ENCODE peak calls at places on chromosomes 7 and 10, in seven cellular contexts. W is K562; D is pancreas; Y is heart right ventricle; L is CD4-positive, alpha-beta memory T cell; E is kidney; S is A549. C is an unnamed sample.

GRCh38 chr7:129126314-129126713 is 18.2 kb upstream of the TSPAN33 start:
- DNase-seq in W (no peak), D (no peak), Y (no peak), L (no peak), E (no peak), S (no peak), C (no peak)

GRCh38 chr10:72387187-72387586 is 32.5 kb upstream of the DNAJB12 start:
- DNase-seq in W (no peak), D (no peak), Y (no peak), L (no peak), E (no peak), S (no peak), C (no peak)

GRCh38 chr7:48144291-48144768 is 26.9 kb upstream of the ABCA13 start:
- DNase-seq in W (no peak), D (no peak), Y (no peak), L (no peak), E (no peak), S (peak; percentile 68), C (peak; percentile 98)

GRCh38 chr10:115945696-115946445 is 327.1 kb downstream of the GFRA1 start:
- DNase-seq in W (no peak), D (no peak), Y (no peak), L (no peak), E (no peak), S (no peak), C (no peak)

GRCh38 chr10:13271552-13272163 is 28.2 kb downstream of the PHYH start:
- DNase-seq in W (peak; percentile 88), D (peak; percentile 74), Y (peak; percentile 47), L (peak; percentile 54), E (peak; percentile 79), S (peak; percentile 40), C (peak; percentile 42)

GRCh38 chr10:79072994-79073654 is 4.4 kb downstream of the ZMIZ1 start:
- DNase-seq in W (no peak), D (no peak), Y (no peak), L (no peak), E (no peak), S (no peak), C (no peak)

GRCh38 chr10:43292745-43293676 is 26.1 kb upstream of the RASGEF1A start:
- DNase-seq in W (peak; percentile 55), D (peak; percentile 59), Y (no peak), L (peak; percentile 50), E (peak; percentile 78), S (peak; percentile 68), C (peak; percentile 70)

GRCh38 chr7:42549866-42550485 is 313.0 kb upstream of the GLI3 start:
- DNase-seq in W (no peak), D (no peak), Y (no peak), L (no peak), E (no peak), S (no peak), C (no peak)

GRCh38 chr10:14822879-14823755 is 14.7 kb downstream of the CDNF start:
- DNase-seq in W (peak; percentile 24), D (no peak), Y (no peak), L (no peak), E (no peak), S (peak; percentile 66), C (peak; percentile 28)

GRCh38 chr7:123580406-123581161 is 21.0 kb upstream of the ASB15 start:
- DNase-seq in W (peak; percentile 43), D (no peak), Y (no peak), L (no peak), E (no peak), S (peak; percentile 53), C (peak; percentile 28)

GRCh38 chr7:42645906-42646305 is 266.0 kb downstream of the C7orf25 start:
- DNase-seq in W (no peak), D (no peak), Y (no peak), L (no peak), E (no peak), S (no peak), C (no peak)

DNA sequence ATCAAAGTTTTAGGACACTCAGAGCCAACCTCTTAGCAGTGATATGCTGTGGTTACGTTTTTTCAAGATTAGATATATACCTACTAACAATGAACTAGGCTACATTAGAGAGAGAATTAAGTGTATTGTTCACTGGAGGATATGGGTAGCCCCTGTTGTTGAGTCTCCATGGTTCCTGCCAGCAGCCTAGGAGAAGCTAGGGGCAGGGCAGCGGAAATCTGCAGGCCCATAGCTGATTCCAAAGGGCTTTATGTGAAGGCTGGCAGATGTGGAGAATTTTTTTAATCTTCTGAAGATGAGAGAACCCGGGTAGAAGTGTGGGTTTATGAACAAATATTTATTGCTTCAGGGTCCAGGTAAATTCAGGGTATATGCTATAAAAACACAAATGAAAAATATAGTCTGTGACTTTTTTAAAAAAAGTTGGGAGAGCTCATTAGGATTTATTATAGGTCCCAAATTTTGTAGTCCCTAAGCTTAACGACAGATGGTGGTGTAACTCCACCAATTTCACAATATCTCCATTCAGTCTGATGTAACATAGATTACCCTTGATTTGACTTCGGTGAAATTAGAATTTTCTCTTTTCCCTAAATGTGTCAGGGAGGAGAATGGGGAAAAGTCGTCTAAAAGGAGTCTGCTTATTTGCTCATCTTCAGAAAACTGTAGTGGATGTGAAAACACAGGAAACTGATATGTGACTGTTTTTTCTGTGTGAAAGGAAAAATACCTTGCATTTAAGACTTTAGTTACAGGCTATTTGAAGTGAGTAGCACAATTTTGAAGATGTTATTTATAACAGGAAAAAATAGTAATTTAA is 163.0 kb upstream of the PPP1R3A start:
- DNase-seq in W (no peak), D (no peak), Y (no peak), L (no peak), E (no peak), S (peak; percentile 54), C (peak; percentile 74)
- H3K4me3 ChIP-seq in W (no peak overlapping the region), D (no peak overlapping the region), Y (no peak overlapping the region), L (no peak overlapping the region), E (no peak overlapping the region), S (no peak overlapping the region), C (peak overlapping the region; percentile 9)

GRCh38 chr10:122468923-122469781 is 7.8 kb downstream of the HTRA1 start:
- DNase-seq in W (no peak), D (no peak), Y (no peak), L (no peak), E (peak; percentile 62), S (peak; percentile 88), C (no peak)
- H3K4me1 ChIP-seq in W (no peaks in the 10 kb centered on the region), D (no peaks in the 10 kb centered on the region), Y (peaks cover 62% of the 10 kb centered on the region), L (no peaks in the 10 kb centered on the region), E (no peaks in the 10 kb centered on the region), S (peaks cover 24% of the 10 kb centered on the region), C (no peaks in the 10 kb centered on the region)

DNA sequence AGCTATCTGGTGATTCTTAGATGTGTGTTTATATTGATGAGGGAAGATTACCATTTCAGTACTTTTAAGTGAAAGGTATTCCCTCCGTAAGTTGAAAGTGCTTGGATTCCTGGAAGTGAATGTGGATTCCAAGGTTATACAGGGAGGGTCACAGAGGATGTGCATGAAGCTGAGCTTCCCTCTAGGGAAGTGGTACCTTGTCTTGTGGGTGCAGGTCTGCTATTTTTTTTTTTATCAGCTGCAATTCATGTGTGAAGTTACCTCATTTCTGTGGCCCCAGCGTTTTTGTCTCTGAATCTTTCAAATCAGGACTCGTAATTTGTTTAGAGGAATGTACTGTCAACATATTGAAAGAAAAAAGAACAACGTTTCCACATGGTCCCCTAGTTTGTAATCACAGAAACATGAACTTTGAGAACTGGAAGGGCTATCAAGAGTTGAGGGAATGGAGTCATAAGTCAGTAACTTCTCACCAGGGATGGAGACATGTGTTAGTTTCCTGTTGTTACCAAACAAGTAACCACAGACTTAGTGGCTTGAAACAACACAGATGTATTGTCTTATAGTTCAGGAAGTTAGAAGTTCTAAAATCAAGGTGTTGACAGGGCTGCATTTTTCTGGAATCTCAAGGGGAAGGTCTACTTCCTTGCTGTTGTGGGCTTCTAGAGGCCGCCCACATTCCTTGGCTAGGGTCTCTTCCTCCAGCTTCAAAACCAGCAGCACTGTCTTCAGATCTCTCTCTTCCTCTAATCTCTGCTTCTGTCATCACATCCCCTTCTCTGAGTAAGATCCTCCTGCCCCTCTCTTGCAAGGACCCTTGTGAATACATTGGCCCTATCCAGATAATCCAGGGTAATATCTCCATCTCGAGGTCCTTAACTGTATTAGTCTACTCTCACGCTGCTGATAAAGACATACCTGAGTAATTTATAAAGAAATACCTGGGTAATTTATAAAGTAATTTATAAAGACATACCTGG is 64.4 kb downstream of the RAB18 start:
- DNase-seq in W (no peak), D (no peak), Y (no peak), L (no peak), E (no peak), S (no peak), C (peak; percentile 22)
- H3K27ac ChIP-seq in W (no peak overlapping the region), D (no peak overlapping the region), Y (no peak overlapping the region), L (no peak overlapping the region), E (no peak overlapping the region), S (no peak overlapping the region), C (no peak overlapping the region)

GRCh38 chr7:27098493-27099223 is 2.9 kb upstream of the HOXA1 start:
- DNase-seq in W (no peak), D (peak; percentile 48), Y (no peak), L (no peak), E (peak; percentile 87), S (no peak), C (no peak)

GRCh38 chr7:27099224-27099838 is 3.2 kb downstream of the HOXA2 start:
- DNase-seq in W (no peak), D (no peak), Y (no peak), L (no peak), E (no peak), S (no peak), C (no peak)

GRCh38 chr7:27095897-27096755 is at the start of gene HOXA1:
- DNase-seq in W (peak; percentile 63), D (peak; percentile 63), Y (no peak), L (peak; percentile 81), E (peak; percentile 95), S (peak; percentile 91), C (peak; percentile 52)

GRCh38 chr7:27096756-27097514 is 1.1 kb upstream of the HOXA1 start:
- DNase-seq in W (no peak), D (peak; percentile 35), Y (no peak), L (no peak), E (peak; percentile 86), S (no peak), C (no peak)

GRCh38 chr7:27097686-27098492 is 2.1 kb upstream of the HOXA1 start:
- DNase-seq in W (no peak), D (peak; percentile 55), Y (no peak), L (no peak), E (no peak), S (no peak), C (no peak)
- H3K4me3 ChIP-seq in W (no peak overlapping the region), D (no peak overlapping the region), Y (peak overlapping the region; percentile 56), L (no peak overlapping the region), E (peak overlapping the region; percentile 66), S (peak overlapping the region; percentile 91), C (peak overlapping the region; percentile 36)

C was measured in small intestine.